ENCODE peak calls at places on chromosomes 13 and 19, in four cellular contexts. R, C, G and U are unnamed samples.

GRCh38 chr19:45739498-45740439 is 6.5 kb downstream of the MEIOSIN start:
- DNase-seq in R (no peak), C (no peak), G (no peak), U (no peak)

GRCh38 chr13:48904668-48905290 is 70.9 kb upstream of the FNDC3A start:
- DNase-seq in G (no peak), R (no peak), C (no peak), U (no peak)

GRCh38 chr19:29543381-29543780 is 17.6 kb downstream of the VSTM2B start:
- DNase-seq in G (no peak), C (no peak), R (no peak), U (no peak)

GRCh38 chr19:12935071-12935470 is 1.6 kb upstream of the FARSA start:
- DNase-seq in C (no peak), R (no peak), G (no peak), U (no peak)

GRCh38 chr13:113926301-113926761 is 47.5 kb downstream of the C13orf46 start:
- DNase-seq in R (no peak), G (no peak), C (no peak), U (no peak)

GRCh38 chr13:63345835-63346234 is 1930.2 kb upstream of the PCDH20 start:
- DNase-seq in C (no peak), G (no peak), R (no peak), U (no peak)

GRCh38 chr13:112481458-112481857 is 105.3 kb downstream of the SPACA7 start:
- DNase-seq in C (no peak), R (peak), G (no peak), U (no peak)

GRCh38 chr13:107680115-107680514 is 535.2 kb downstream of the LIG4 start:
- DNase-seq in R (no peak), G (no peak), C (no peak), U (no peak)

GRCh38 chr13:20506676-20507075 is 19.0 kb downstream of the CRYL1 start:
- DNase-seq in R (no peak), C (no peak), G (no peak), U (no peak)

GRCh38 chr13:53144826-53145225 is 116.2 kb downstream of the OLFM4 start:
- DNase-seq in C (no peak), R (no peak), G (no peak), U (no peak)

GRCh38 chr19:35140898-35141626 is 2.0 kb upstream of the FXYD7 start:
- DNase-seq in C (peak), R (peak), G (peak), U (peak)

GRCh38 chr13:88376762-88377388 is 705.7 kb downstream of the SLITRK5 start:
- DNase-seq in G (peak), R (no peak), C (no peak), U (no peak)

GRCh38 chr13:89910166-89910565 is 1437.3 kb upstream of the MIR17HG start:
- DNase-seq in R (no peak), G (no peak), C (no peak), U (no peak)

GRCh38 chr19:46975918-46976782 is 43.5 kb upstream of the NPAS1 start:
- DNase-seq in C (peak), G (no peak), R (peak), U (peak)

GRCh38 chr13:50382951-50383350 is 367.7 kb downstream of the KCNRG start:
- DNase-seq in G (no peak), R (no peak), C (no peak), U (no peak)

GRCh38 chr19:18660051-18660910 is 23.2 kb upstream of the CRTC1 start:
- DNase-seq in C (peak), G (no peak), R (peak), U (peak)

GRCh38 chr13:67138937-67139336 is 91.2 kb downstream of the PCDH9 start:
- DNase-seq in G (no peak), R (no peak), C (no peak), U (no peak)

GRCh38 chr19:11446652-11447301 is 11.3 kb downstream of the PRKCSH start:
- DNase-seq in G (no peak), C (no peak), R (no peak), U (peak)

GRCh38 chr13:34207334-34207733 is 389.4 kb downstream of the RFC3 start:
- DNase-seq in C (no peak), R (peak), G (no peak), U (no peak)

GRCh38 chr19:17576758-17577532 is 21.5 kb downstream of the COLGALT1 start:
- DNase-seq in R (no peak), C (no peak), G (no peak), U (peak)

GRCh38 chr13:79866436-79866835 is 385.5 kb downstream of the NDFIP2 start:
- DNase-seq in G (no peak), R (no peak), C (no peak), U (no peak)

GRCh38 chr13:29677627-29678026 is 82.1 kb upstream of the SLC7A1 start:
- DNase-seq in C (no peak), R (no peak), G (no peak), U (no peak)

GRCh38 chr13:100301418-100301817 is 212.5 kb downstream of the PCCA start:
- DNase-seq in R (no peak), G (no peak), C (no peak), U (no peak)

GRCh38 chr13:24307211-24308067 is 1.9 kb upstream of the C1QTNF9 start:
- DNase-seq in G (no peak), C (no peak), R (no peak), U (peak)

GRCh38 chr19:33621811-33622504 is at the start of gene CHST8:
- DNase-seq in R (peak), G (no peak), C (no peak), U (no peak)

GRCh38 chr13:21812192-21812626 is 141.3 kb downstream of the FGF9 start:
- DNase-seq in C (no peak), R (no peak), G (no peak), U (no peak)

DNA sequence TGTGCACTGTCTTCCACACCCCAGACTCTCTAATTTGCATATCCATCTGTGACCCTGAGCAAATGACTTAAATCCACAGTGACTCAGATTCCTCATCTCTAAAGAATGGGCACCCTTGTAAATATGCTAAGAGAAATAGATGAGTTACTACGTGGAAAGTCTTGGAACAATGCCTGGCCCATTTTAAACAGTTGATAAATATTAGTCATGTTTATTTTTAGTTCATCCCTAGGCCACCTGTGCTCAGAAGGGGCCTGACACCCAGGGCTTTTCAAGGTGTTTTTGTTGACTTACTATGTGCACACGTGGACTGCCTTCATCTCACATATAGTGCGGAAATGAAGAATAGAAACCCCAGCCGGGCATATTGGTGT is 806 bp upstream of the PTPRH start:
- DNase-seq in G (no peak), R (peak), C (no peak), U (no peak)
- H3K4me3 ChIP-seq in G (no peak), R (no peak), C (no peak), U (no peak)

DNA sequence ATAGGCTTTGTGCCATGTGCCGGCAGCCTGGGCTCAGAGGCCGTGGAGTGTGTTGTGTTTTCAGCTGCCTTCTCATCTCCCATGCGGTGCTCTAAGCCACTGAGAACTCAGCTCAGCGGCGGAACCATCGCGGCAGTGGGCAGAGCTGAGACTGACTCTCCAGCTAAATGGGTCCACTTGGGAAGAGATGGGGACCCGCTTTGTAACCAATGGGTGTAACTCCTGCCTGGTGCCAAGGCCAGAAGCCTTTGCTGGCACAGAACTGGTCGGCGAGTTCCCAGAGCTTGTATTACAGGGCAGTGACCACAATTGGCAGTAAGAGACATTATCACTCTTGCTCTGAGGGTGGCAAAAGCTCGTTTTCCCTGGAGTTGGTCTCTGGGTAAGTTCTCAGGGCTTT is 183.0 kb downstream of the STK24 start:
- DNase-seq in G (no peak), C (no peak), R (no peak), U (no peak)
- H3K4me3 ChIP-seq in G (no peak), C (no peak), R (no peak), U (no peak)

DNA sequence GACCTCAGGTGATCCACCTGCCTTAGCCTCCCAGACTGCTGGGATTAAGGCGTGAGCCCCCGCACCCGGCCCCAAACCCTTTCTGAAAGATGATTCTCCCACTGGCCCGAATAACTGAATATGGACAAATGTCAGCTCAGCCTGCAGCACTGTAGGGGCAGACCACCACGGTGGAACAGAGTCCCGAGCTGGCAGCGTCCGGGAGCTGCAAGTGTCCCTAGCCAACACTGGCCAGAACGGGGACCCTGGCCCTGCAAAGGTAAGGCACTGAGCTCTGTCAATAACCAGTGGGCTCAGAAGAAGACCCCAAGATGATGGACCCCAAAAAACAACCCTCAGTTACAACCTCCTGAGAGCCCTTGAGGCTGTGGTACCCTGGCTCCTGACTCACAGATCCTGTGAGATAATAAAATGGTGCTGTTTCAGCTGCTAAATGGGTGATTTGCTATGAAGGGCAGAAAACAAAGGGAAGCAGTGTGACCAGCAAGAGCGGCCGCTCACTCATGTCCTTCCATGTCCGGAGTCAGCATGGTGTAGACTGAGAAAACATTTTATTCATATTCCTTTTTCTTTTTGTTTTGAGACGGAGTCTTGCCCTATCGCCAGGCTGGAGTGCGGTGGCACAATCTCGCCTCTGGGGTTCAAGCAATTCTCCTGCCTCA is 1.6 kb downstream of the LSM7 start:
- DNase-seq in G (no peak), R (no peak), C (no peak), U (no peak)
- H3K4me3 ChIP-seq in G (no peak), R (peak), C (no peak), U (no peak)

GRCh38 chr19:41297628-41298326 is 12.2 kb upstream of the CCDC97 start:
- DNase-seq in R (no peak), G (no peak), C (no peak), U (no peak)

GRCh38 chr19:41299046-41299754 is 10.8 kb upstream of the CCDC97 start:
- DNase-seq in R (no peak), C (no peak), G (no peak), U (no peak)

GRCh38 chr19:41302624-41303351 is 7.2 kb upstream of the CCDC97 start:
- DNase-seq in R (no peak), C (no peak), G (no peak), U (no peak)

GRCh38 chr19:41298327-41298964 is 11.5 kb upstream of the CCDC97 start:
- DNase-seq in R (peak), C (no peak), G (no peak), U (peak)

DNA sequence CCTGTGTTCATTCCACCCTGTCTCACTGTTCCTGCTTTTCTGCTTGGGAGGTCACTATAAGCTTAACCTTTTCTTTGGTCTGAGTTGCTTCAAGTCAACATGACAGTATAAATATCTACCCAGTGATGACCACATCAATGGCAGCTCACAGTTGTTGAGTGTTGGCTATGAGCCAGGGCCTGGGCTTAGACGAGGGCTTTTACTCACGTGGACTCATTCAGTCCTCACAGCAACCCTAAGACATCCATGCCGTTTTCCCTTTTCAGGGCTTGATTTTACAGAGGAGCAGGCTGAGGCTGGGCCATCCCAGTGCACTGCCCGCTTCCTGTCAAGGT is 10.2 kb upstream of the CCDC97 start:
- DNase-seq in R (peak), C (no peak), G (no peak), U (peak)
- H3K4me3 ChIP-seq in R (no peak), C (no peak), G (no peak), U (no peak)

DNA sequence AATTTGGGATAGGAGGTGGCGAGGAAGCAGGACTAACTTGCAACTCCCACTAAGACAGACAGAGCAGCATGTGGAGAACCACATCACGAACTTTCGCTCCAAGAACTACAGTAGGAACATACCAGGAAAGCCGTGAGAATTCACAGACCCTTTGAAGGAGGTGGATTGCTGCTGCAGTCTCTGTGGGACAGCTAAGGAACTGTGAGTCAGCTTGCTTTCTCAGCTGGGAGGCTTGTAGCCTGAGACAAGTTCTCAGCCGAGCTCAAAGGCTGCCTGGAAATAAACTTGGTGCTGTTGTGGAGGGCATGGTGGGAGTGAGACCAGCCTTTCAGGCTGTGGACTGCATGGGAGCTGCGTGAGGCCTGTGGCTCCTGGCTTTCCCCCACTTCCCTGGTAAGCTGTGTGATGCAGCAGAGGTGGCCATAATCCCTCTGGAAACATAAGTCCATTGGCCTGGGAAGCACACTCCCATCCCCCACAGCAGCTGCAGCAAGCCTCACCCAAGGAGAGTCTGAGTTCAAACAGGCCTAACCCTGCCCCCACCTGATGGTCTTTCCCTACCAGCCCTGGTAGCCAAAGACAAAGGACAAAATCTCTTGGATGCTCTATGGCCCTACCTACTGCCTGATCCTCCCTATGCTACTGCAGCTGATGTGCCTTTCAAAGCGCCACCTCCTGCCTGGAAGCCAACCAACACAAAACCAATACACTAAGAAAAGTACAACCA is 441.1 kb upstream of the HTR2A start:
- DNase-seq in G (no peak), C (no peak), R (peak), U (no peak)
- H3K4me3 ChIP-seq in G (no peak), C (no peak), R (no peak), U (no peak)

DNA sequence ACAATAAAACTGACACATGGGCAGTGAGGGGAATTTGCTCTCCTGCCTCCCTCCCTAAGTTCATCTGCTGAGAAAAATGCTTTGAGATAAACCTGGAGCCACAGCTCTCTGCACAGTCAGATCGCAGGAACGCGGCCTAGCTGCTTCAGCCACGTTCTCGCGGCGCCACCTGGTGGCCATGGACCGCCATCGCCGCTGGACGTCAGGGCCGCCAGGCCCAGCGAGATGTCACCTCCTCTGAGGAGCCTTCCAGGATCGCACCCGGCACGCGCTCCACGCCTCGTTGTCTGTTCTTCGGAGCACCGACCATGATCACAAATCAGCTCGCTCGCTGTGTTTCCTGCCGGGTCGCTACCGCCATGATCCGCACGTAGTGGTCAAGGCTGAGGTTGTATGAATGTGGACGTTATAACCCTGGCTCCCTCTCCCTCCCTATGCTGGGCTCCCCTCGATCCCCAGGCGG is 20.6 kb upstream of the USP29 start:
- DNase-seq in C (no peak), R (peak), G (peak), U (peak)
- H3K4me3 ChIP-seq in C (no peak), R (no peak), G (no peak), U (no peak)

GRCh38 chr13:106375085-106375484 is 160.4 kb downstream of the EFNB2 start:
- DNase-seq in G (no peak), R (no peak), C (no peak), U (no peak)
- H3K4me3 ChIP-seq in G (no peak), R (no peak), C (no peak), U (no peak)

GRCh38 chr19:3606690-3607289 is at the start of gene TBXA2R:
- DNase-seq in C (peak), G (no peak), R (peak), U (peak)
- H3K4me3 ChIP-seq in C (peak), G (no peak), R (peak), U (peak)